ENCODE peak calls at places on chromosome X, in ten cellular contexts. B is cardiac muscle cell; L is left ventricle myocardium inferior; D is uterus; I is CD4-positive, alpha-beta memory T cell; R is substantia nigra; T is HCT116; F is psoas muscle; O is tibial nerve; N is aorta. V is an unnamed sample.

GRCh38 chrX:10529344-10529743 is 91.0 kb downstream of the MID1 start:
- DNase-seq in B (no peak), L (no peak), D (no peak), I (no peak), R (no peak), T (no peak), F (no peak), O (no peak), N (no peak), V (no peak)

GRCh38 chrX:1658083-1658463 is 43.2 kb downstream of the ASMT start:
- DNase-seq in B (peak), L (no peak), D (no peak), I (peak), R (no peak), T (no peak), F (no peak), O (no peak), N (peak), V (no peak)

GRCh38 chrX:16516473-16516872 is 133.5 kb upstream of the S100G start:
- DNase-seq in B (no peak), L (no peak), D (no peak), I (no peak), R (no peak), T (no peak), F (no peak), O (no peak), N (no peak), V (no peak)

GRCh38 chrX:78650906-78651437 is 8.2 kb downstream of the RTL3 start:
- DNase-seq in B (no peak), L (no peak), D (no peak), I (no peak), R (no peak), T (no peak), F (no peak), O (no peak), N (no peak), V (no peak)

GRCh38 chrX:27162496-27162895 is 300.6 kb downstream of the PPP4R3C start:
- DNase-seq in B (no peak), L (no peak), D (no peak), I (no peak), R (no peak), T (no peak), F (no peak), O (no peak), N (no peak), V (no peak)

GRCh38 chrX:50161143-50161542 is 39.7 kb downstream of the AKAP4 start:
- DNase-seq in B (no peak), L (no peak), D (no peak), I (no peak), R (no peak), T (no peak), F (no peak), O (no peak), N (no peak), V (no peak)

GRCh38 chrX:116873678-116874077 is 410.9 kb upstream of the CT83 start:
- DNase-seq in B (no peak), L (no peak), D (no peak), I (no peak), R (no peak), T (no peak), F (no peak), O (no peak), N (no peak), V (peak)

GRCh38 chrX:1419545-1420355 is 27.8 kb upstream of the SLC25A6 start:
- DNase-seq in B (no peak), L (no peak), D (no peak), I (no peak), R (no peak), T (no peak), F (no peak), O (no peak), N (peak), V (no peak)

GRCh38 chrX:71378752-71379151 is 12.6 kb downstream of the TAF1 start:
- DNase-seq in B (no peak), L (no peak), D (no peak), I (no peak), R (no peak), T (no peak), F (no peak), O (no peak), N (no peak), V (no peak)

GRCh38 chrX:21528076-21528475 is 130.1 kb downstream of the KLHL34 start:
- DNase-seq in B (no peak), L (no peak), D (no peak), I (no peak), R (no peak), T (no peak), F (no peak), O (no peak), N (no peak), V (no peak)

GRCh38 chrX:139967300-139967699 is 2.0 kb upstream of the CXorf66 start:
- DNase-seq in B (no peak), L (no peak), D (no peak), I (no peak), R (no peak), T (no peak), F (no peak), O (no peak), N (no peak), V (no peak)

GRCh38 chrX:123962794-123963373 is 1.4 kb downstream of the STAG2 start:
- DNase-seq in B (peak), L (peak), D (peak), I (peak), R (peak), T (peak), F (peak), O (peak), N (peak), V (peak)

GRCh38 chrX:85897376-85898110 is 149.8 kb downstream of the CHM start:
- DNase-seq in B (no peak), L (no peak), D (no peak), I (no peak), R (no peak), T (no peak), F (no peak), O (no peak), N (peak), V (no peak)

GRCh38 chrX:132025085-132025484 is 2.0 kb downstream of the STK26 start:
- DNase-seq in B (peak), L (no peak), D (no peak), I (no peak), R (no peak), T (no peak), F (no peak), O (no peak), N (no peak), V (no peak)

GRCh38 chrX:154040863-154041262 is 21.2 kb upstream of the IRAK1 start:
- DNase-seq in B (no peak), L (no peak), D (no peak), I (no peak), R (no peak), T (no peak), F (no peak), O (no peak), N (no peak), V (no peak)
- H3K27ac ChIP-seq in B (no peak), L (peak), D (peak), I (no peak), R (no peak), T (no peak), F (peak), O (peak), N (no peak), V (peak)

GRCh38 chrX:74490249-74490648 is 69.0 kb downstream of the SLC16A2 start:
- DNase-seq in B (no peak), L (no peak), D (no peak), I (no peak), R (no peak), T (no peak), F (no peak), O (no peak), N (no peak), V (no peak)

GRCh38 chrX:74493806-74494205 is 72.5 kb downstream of the SLC16A2 start:
- DNase-seq in B (no peak), L (no peak), D (no peak), I (no peak), R (no peak), T (no peak), F (no peak), O (no peak), N (no peak), V (no peak)

GRCh38 chrX:74492720-74493201 is 71.5 kb downstream of the SLC16A2 start:
- DNase-seq in B (peak), L (no peak), D (no peak), I (no peak), R (no peak), T (no peak), F (no peak), O (no peak), N (no peak), V (no peak)
- H3K27ac ChIP-seq in B (no peak), L (no peak), D (no peak), I (no peak), R (no peak), T (no peak), F (no peak), O (no peak), N (no peak), V (no peak)

DNA sequence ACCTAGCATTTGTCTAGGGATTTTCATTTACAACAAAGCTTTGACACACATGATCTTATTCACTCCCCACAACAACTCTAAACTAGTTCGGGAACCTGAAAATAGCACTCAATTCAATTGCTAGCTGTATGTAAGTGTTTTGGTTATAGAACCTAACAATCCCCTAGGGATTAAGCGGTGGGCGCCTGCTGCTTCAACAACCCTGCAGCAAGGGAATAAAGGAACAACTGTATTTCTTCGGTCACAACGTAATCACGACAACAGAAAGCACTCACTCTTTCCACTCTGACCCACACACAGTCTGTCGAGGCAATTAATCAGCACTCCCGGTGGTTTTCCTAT is 674 bp upstream of the DIAPH2 start:
- DNase-seq in B (no peak), L (no peak), D (no peak), I (no peak), R (no peak), T (no peak), F (no peak), O (no peak), N (no peak), V (no peak)
- H3K27ac ChIP-seq in B (no peak), L (peak), D (no peak), I (peak), R (no peak), T (no peak), F (peak), O (no peak), N (no peak), V (no peak)

DNA sequence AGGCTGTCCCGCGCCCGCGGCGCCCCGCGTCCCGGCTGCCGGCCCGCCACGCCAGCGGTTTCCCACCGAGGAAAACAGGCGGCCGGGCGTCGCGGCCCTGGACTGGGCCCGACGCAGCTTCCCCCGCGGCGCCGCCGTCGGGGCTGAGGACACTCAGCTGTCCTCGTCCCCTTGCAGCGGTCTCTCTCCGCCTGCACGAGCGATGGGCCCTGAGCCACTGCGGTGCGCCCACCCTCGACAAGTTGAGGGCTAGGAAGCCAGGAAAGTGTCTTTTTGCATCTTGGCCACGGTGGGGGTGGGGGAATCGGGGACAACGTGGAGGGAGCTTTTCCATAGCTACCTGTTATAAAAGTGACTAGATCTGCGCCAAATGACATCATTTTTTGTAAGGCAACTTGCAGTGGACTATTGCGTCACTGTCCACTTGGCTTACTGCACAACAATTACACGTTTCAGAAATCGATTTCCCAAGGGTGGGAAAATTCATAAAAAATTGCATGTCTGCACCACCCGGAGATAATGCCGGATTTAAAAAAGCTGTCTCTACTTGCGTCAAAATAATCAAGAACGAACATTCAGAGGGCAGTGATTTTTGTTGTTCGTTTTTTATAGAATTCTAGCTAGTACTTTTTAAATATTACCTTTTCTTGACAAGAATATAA is 1.1 kb downstream of the KLHL15 start:
- DNase-seq in B (no peak), L (no peak), D (peak), I (peak), R (no peak), T (peak), F (no peak), O (peak), N (no peak), V (no peak)
- H3K27ac ChIP-seq in B (peak), L (peak), D (peak), I (peak), R (peak), T (peak), F (peak), O (peak), N (peak), V (peak)

GRCh38 chrX:119482041-119482440 is 13.8 kb downstream of the SLC25A5 start:
- DNase-seq in B (no peak), L (no peak), D (no peak), I (no peak), R (no peak), T (no peak), F (no peak), O (no peak), N (peak), V (no peak)
- H3K27ac ChIP-seq in B (no peak), L (peak), D (no peak), I (peak), R (no peak), T (peak), F (peak), O (peak), N (no peak), V (peak)